ENCODE peak calls at places on chromosomes 3 and 15, in six cellular contexts. B is GM23338, A is PC-3, E is hepatocyte, L is MM.1S, Q is HCT116. G is an unnamed sample.
A peak's percentile ranks its signal among the peaks of the same experiment; 100 is the strongest.

GRCh38 chr15:40776537-40777141 is 6.9 kb downstream of the C15orf62 start:
- DNase-seq in L (peak; percentile 82), E (no peak), A (peak; percentile 93), B (no peak), Q (no peak), G (peak; percentile 89)

GRCh38 chr15:60128000-60128376 is 123.9 kb downstream of the FOXB1 start:
- DNase-seq in L (no peak), A (peak; percentile 10), E (no peak), B (peak; percentile 64), Q (no peak), G (no peak)

GRCh38 chr3:181555681-181556080 is 156.0 kb upstream of the SOX2 start:
- DNase-seq in B (no peak), E (no peak), Q (no peak), A (no peak), L (no peak), G (no peak)

GRCh38 chr15:38692789-38693062 is 128.1 kb upstream of the RASGRP1 start:
- DNase-seq in B (no peak), Q (no peak), E (no peak), L (no peak), A (no peak), G (no peak)

GRCh38 chr3:12545473-12545791 is at the start of gene MKRN2OS:
- DNase-seq in B (peak; percentile 92), L (no peak), Q (peak; percentile 29), E (peak; percentile 79), A (peak; percentile 98), G (peak; percentile 93)

GRCh38 chr3:79314547-79314946 is 453.3 kb downstream of the ROBO1 start:
- DNase-seq in E (peak; percentile 8), Q (no peak), L (no peak), A (peak; percentile 38), B (no peak), G (peak; percentile 40)

GRCh38 chr15:92629276-92629974 is 26.1 kb downstream of the FAM174B start:
- DNase-seq in B (no peak), E (no peak), Q (no peak), L (no peak), A (no peak), G (no peak)

GRCh38 chr15:52737720-52738119 is 52.4 kb downstream of the ONECUT1 start:
- DNase-seq in B (no peak), Q (no peak), E (no peak), A (no peak), L (no peak), G (no peak)

GRCh38 chr3:197505796-197506553 is 49.8 kb downstream of the BDH1 start:
- DNase-seq in B (no peak), E (no peak), A (no peak), L (peak; percentile 43), Q (no peak), G (no peak)

GRCh38 chr3:113574213-113574612 is 41.9 kb downstream of the SIDT1 start:
- DNase-seq in Q (no peak), L (no peak), A (peak; percentile 86), E (no peak), B (no peak), G (no peak)

GRCh38 chr3:98057631-98058030 is 22.5 kb upstream of the GABRR3 start:
- DNase-seq in E (no peak), A (no peak), B (no peak), L (no peak), Q (no peak), G (no peak)

GRCh38 chr3:128813003-128813564 is 66.3 kb upstream of the ACAD9 start:
- DNase-seq in L (no peak), E (no peak), Q (no peak), A (no peak), B (no peak), G (no peak)

GRCh38 chr3:103410231-103410630 is 975.4 kb downstream of the ZPLD1 start:
- DNase-seq in B (peak; percentile 73), L (no peak), E (no peak), A (no peak), Q (no peak), G (no peak)

GRCh38 chr3:20837676-20838302 is 651.8 kb upstream of the SGO1 start:
- DNase-seq in Q (no peak), A (no peak), L (no peak), B (no peak), E (no peak), G (no peak)

GRCh38 chr3:2823016-2823415 is 287.2 kb downstream of the IL5RA start:
- DNase-seq in A (peak; percentile 2), B (no peak), E (no peak), L (no peak), Q (no peak), G (no peak)

GRCh38 chr3:188956839-188957489 is 214.8 kb upstream of the TPRG1 start:
- DNase-seq in E (peak; percentile 83), L (peak; percentile 60), A (peak; percentile 83), B (peak; percentile 89), Q (peak; percentile 60), G (peak; percentile 15)

GRCh38 chr3:40593351-40593750 is 68.6 kb downstream of the ZNF621 start:
- DNase-seq in Q (no peak), E (no peak), A (no peak), L (no peak), B (no peak), G (no peak)

DNA sequence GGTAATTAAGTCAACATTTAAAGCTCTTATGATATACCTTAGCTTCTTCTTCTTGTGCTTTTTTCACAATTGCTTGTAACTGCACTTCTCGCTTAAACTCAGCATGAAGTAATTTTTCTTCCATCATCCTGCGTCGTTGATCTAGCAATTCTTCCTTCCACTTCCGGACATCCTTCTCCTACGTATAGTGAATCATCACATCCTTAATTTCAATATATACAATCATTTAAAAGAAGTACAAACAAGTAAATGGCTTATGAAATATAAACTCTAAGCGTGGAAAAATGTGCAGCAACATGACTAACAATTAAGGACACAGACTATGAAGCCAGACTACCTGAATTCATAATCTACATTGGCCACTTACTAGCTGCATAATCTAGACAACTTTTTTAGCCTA is 151.4 kb downstream of the SCAPER start:
- DNase-seq in E (no peak), B (no peak), A (peak; percentile 25), L (no peak), Q (no peak), G (no peak)
- H3K9me2 ChIP-seq in E (no peaks in the 10 kb centered on the region), B (no peaks in the 10 kb centered on the region), A (no peaks in the 10 kb centered on the region), L (no peaks in the 10 kb centered on the region), Q (no peaks in the 10 kb centered on the region), G (no peaks in the 10 kb centered on the region)

GRCh38 chr15:78418239-78418638 is 19.8 kb upstream of the IREB2 start:
- DNase-seq in B (no peak), Q (no peak), A (peak; percentile 49), E (no peak), L (no peak), G (no peak)

GRCh38 chr15:78414608-78415250 is 23.3 kb upstream of the IREB2 start:
- DNase-seq in L (no peak), E (no peak), B (no peak), Q (no peak), A (no peak), G (no peak)

GRCh38 chr15:78418681-78419080 is 19.3 kb upstream of the IREB2 start:
- DNase-seq in L (no peak), E (no peak), Q (no peak), B (no peak), A (no peak), G (no peak)

GRCh38 chr15:78419331-78419730 is 18.7 kb upstream of the IREB2 start:
- DNase-seq in Q (no peak), A (no peak), B (no peak), E (no peak), L (no peak), G (no peak)

DNA sequence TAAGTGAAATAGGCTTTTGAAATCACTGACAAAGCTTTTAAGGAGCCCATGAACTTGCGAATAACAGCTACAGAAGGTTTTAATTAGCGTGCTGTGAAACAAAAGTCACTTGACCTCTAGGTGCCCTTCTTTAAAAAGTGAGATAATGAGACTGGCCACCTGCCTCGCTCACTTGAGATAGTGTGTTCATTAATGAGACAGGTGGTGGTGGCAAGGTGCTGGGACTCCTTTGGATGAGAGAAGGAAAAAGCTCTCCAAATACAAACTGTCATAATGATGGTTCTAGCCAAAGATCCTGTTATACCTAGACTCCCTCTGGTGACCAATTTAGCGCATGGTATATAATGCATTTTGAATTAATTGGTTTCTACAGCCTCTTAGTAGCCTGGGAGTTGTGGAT is 22.7 kb upstream of the IREB2 start:
- DNase-seq in Q (peak; percentile 28), A (peak; percentile 63), L (peak; percentile 13), E (peak; percentile 57), B (peak; percentile 71), G (no peak)
- TF ChIP-seq CTCF in Q (peak; percentile 46), A (peak; percentile 66), L (peak; percentile 23), E (peak; percentile 57), B (peak; percentile 55), G (peak; percentile 65)

GRCh38 chr15:74957301-74958035 is 896 bp upstream of the RPP25 start:
- DNase-seq in B (peak; percentile 60), Q (no peak), E (no peak), A (no peak), L (no peak), G (no peak)
- TF ChIP-seq EZH2 in B (no peak), Q (no peak), E (peak; percentile 18), A (no peak), L (no peak), G (no peak)

DNA sequence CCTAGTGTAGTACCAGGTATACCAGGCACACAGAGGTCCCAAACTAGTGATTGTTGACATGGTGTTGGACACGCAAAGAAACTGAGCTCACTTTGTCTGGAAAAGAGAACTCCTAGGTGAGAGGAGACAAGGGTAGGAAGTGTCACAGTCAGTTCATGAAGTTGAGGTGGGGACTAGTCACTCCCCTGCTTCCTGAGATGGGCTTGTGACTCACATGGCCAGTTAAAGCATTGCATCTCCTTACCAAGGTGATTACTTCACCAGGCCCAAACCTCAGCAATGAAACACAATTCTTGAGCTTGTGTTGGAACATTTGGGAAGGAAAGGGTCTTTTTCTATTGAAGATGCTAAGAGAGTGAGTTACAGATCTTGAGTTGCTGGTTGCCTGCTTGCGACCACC is 49.2 kb upstream of the RAD18 start:
- DNase-seq in E (no peak), A (peak; percentile 43), L (no peak), B (no peak), Q (no peak), G (no peak)
- H3K9me2 ChIP-seq in E (no peaks in the 10 kb centered on the region), A (no peaks in the 10 kb centered on the region), L (no peaks in the 10 kb centered on the region), B (no peaks in the 10 kb centered on the region), Q (no peaks in the 10 kb centered on the region), G (no peaks in the 10 kb centered on the region)

DNA sequence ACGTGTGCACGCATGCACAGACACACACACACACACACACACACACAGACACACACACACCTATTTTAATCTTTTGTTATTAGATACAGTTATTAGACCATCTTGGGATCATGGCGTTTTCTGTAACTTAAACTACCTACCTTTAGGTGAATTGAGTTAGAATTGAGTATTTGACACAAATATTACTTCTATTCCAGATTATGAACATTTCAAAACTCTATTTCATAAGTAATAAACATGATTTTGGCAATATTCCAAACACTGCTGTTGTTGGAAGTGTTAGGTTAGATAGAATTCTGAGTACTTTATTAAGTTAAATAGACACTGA is 65.6 kb downstream of the GLCE start:
- DNase-seq in L (no peak), E (no peak), A (no peak), Q (no peak), B (no peak), G (no peak)
- TF ChIP-seq CTCF in L (no peak), E (no peak), A (no peak), Q (peak; percentile 1), B (no peak), G (peak; percentile 18)

G was measured in PC-9.